ENCODE peak calls at places on chromosome 2, in ten cellular contexts. Z is HFFc6, J is ACHN, I is brain microvascular endothelial cell, S is choroid plexus epithelial cell, G is NCI-H774, M is A549, C is activated T-cell treated with anti-CD3 and anti-CD28 coated beads for 1 hour, E is T-helper 2 cell, Q is occipital lobe. H is an unnamed sample.
A peak's percentile ranks its signal among the peaks of the same experiment; 100 is the strongest.

GRCh38 chr2:105755895-105756294 is 11.2 kb downstream of the NCK2 start:
- DNase-seq in J (no peak), Q (no peak), C (no peak), I (no peak), Z (no peak), S (no peak), E (no peak), M (no peak), G (no peak), H (no peak)

GRCh38 chr2:239213420-239214101 is 187.3 kb downstream of the HDAC4 start:
- DNase-seq in J (no peak), I (no peak), Q (no peak), M (no peak), C (no peak), S (no peak), Z (no peak), E (no peak), G (no peak), H (no peak)

GRCh38 chr2:64750001-64750816 is 96.5 kb upstream of the SERTAD2 start:
- DNase-seq in M (peak; percentile 53), C (peak; percentile 17), Z (peak; percentile 45), E (no peak), J (peak; percentile 81), Q (peak; percentile 13), I (peak; percentile 30), G (no peak), S (peak; percentile 35), H (peak; percentile 38)

GRCh38 chr2:235264121-235264493 is 229.7 kb upstream of the AGAP1 start:
- DNase-seq in I (no peak), E (no peak), J (peak; percentile 17), Q (no peak), S (no peak), C (no peak), M (peak; percentile 18), G (no peak), Z (no peak), H (no peak)

GRCh38 chr2:1511455-1511854 is 98.2 kb downstream of the TPO start:
- DNase-seq in Z (no peak), M (no peak), G (no peak), S (no peak), I (no peak), Q (no peak), J (no peak), C (no peak), E (no peak), H (no peak)

GRCh38 chr2:1758774-1759610 is 14.7 kb upstream of the PXDN start:
- DNase-seq in Z (no peak), E (no peak), G (no peak), C (no peak), Q (no peak), S (no peak), M (no peak), J (no peak), I (no peak), H (no peak)

GRCh38 chr2:67067656-67068055 is 329.5 kb upstream of the ETAA1 start:
- DNase-seq in M (no peak), E (no peak), S (no peak), G (no peak), J (no peak), Q (no peak), C (no peak), Z (no peak), I (no peak), H (no peak)

GRCh38 chr2:143261986-143262784 is 133.0 kb downstream of the ARHGAP15 start:
- DNase-seq in C (peak; percentile 15), S (peak; percentile 18), E (no peak), J (no peak), Z (no peak), G (no peak), M (no peak), Q (no peak), I (no peak), H (no peak)

GRCh38 chr2:174688079-174688478 is 76.2 kb downstream of the CHRNA1 start:
- DNase-seq in E (no peak), J (peak; percentile 54), S (peak; percentile 74), Z (peak; percentile 63), I (no peak), M (no peak), G (no peak), C (no peak), Q (no peak), H (no peak)

GRCh38 chr2:98399112-98399511 is 45.5 kb upstream of the INPP4A start:
- DNase-seq in E (no peak), J (no peak), M (no peak), C (no peak), G (no peak), Q (no peak), S (no peak), Z (no peak), I (no peak), H (no peak)

GRCh38 chr2:101942846-101943245 is 48.9 kb upstream of the IL1R2 start:
- DNase-seq in M (no peak), C (no peak), E (no peak), Q (no peak), J (no peak), G (no peak), S (no peak), I (no peak), Z (no peak), H (no peak)

GRCh38 chr2:25402477-25402876 is 60.8 kb upstream of the DNMT3A start:
- DNase-seq in Z (no peak), J (no peak), Q (no peak), M (no peak), C (no peak), E (no peak), G (no peak), I (no peak), S (no peak), H (no peak)

GRCh38 chr2:111697560-111697959 is 186.4 kb downstream of the ANAPC1 start:
- DNase-seq in Z (no peak), Q (no peak), J (no peak), M (no peak), S (no peak), G (no peak), C (no peak), I (no peak), E (no peak), H (no peak)